ENCODE peak calls at places on chromosome 19, in four cellular contexts. One of them, this sample, is unnamed. For H3K27me3, the result is how much of the 10 kb centered on the place peaks cover.

GRCh38 chr19:57096640-57097361 is 23.0 kb upstream of the USP29 start:
- DNase-seq in psoas muscle: no peak
- DNase-seq in dorsolateral prefrontal cortex: no peak
- DNase-seq in adrenal gland: no peak
- DNase-seq in this sample: no peak

GRCh38 chr19:48461982-48462655 is 6.7 kb downstream of the KCNJ14 start:
- DNase-seq in psoas muscle: no peak
- DNase-seq in dorsolateral prefrontal cortex: no peak
- DNase-seq in adrenal gland: no peak
- DNase-seq in this sample: no peak

GRCh38 chr19:18941628-18942354 is 774 bp upstream of the HOMER3 start:
- DNase-seq in dorsolateral prefrontal cortex: no peak
- DNase-seq in adrenal gland: no peak
- DNase-seq in psoas muscle: no peak
- DNase-seq in this sample: no peak

GRCh38 chr19:16588089-16588823 is 16.0 kb upstream of the SLC35E1 start:
- DNase-seq in adrenal gland: no peak
- DNase-seq in dorsolateral prefrontal cortex: peak
- DNase-seq in psoas muscle: no peak
- DNase-seq in this sample: peak

GRCh38 chr19:5891938-5892771 is 11.4 kb downstream of the NDUFA11 start:
- DNase-seq in adrenal gland: peak
- DNase-seq in dorsolateral prefrontal cortex: no peak
- DNase-seq in psoas muscle: no peak
- DNase-seq in this sample: no peak

GRCh38 chr19:51093510-51094345 is 11.0 kb upstream of the KLK14 start:
- DNase-seq in adrenal gland: no peak
- DNase-seq in psoas muscle: no peak
- DNase-seq in dorsolateral prefrontal cortex: no peak
- DNase-seq in this sample: no peak

GRCh38 chr19:49132974-49133609 is 13.7 kb downstream of the PPFIA3 start:
- DNase-seq in psoas muscle: peak
- DNase-seq in adrenal gland: peak
- DNase-seq in dorsolateral prefrontal cortex: no peak
- DNase-seq in this sample: peak

GRCh38 chr19:50311723-50312635 is 17.2 kb downstream of the KCNC3 start:
- DNase-seq in dorsolateral prefrontal cortex: no peak
- DNase-seq in psoas muscle: no peak
- DNase-seq in adrenal gland: no peak
- DNase-seq in this sample: no peak

GRCh38 chr19:50387176-50387867 is 3.2 kb downstream of the POLD1 start:
- DNase-seq in psoas muscle: no peak
- DNase-seq in dorsolateral prefrontal cortex: peak
- DNase-seq in adrenal gland: no peak
- DNase-seq in this sample: no peak

GRCh38 chr19:10927691-10928562 is 512 bp downstream of the YIPF2 start:
- DNase-seq in psoas muscle: no peak
- DNase-seq in adrenal gland: no peak
- DNase-seq in dorsolateral prefrontal cortex: no peak
- DNase-seq in this sample: no peak

GRCh38 chr19:32879741-32880140 is 10.2 kb upstream of the SLC7A9 start:
- DNase-seq in dorsolateral prefrontal cortex: no peak
- DNase-seq in adrenal gland: no peak
- DNase-seq in psoas muscle: no peak
- DNase-seq in this sample: no peak

GRCh38 chr19:33376423-33376822 is 2.9 kb downstream of the CEBPG start:
- DNase-seq in adrenal gland: no peak
- DNase-seq in dorsolateral prefrontal cortex: no peak
- DNase-seq in psoas muscle: peak
- DNase-seq in this sample: no peak

GRCh38 chr19:2275588-2276428 is 6.2 kb downstream of the PEAK3 start:
- DNase-seq in dorsolateral prefrontal cortex: no peak
- DNase-seq in adrenal gland: no peak
- DNase-seq in psoas muscle: peak
- DNase-seq in this sample: no peak
- H3K4me3 ChIP-seq in dorsolateral prefrontal cortex: no peak
- H3K4me3 ChIP-seq in adrenal gland: no peak
- H3K4me3 ChIP-seq in psoas muscle: peak
- H3K4me3 ChIP-seq in this sample: no peak

GRCh38 chr19:7512400-7512851 is 3.5 kb upstream of the ZNF358 start:
- DNase-seq in adrenal gland: no peak
- DNase-seq in dorsolateral prefrontal cortex: no peak
- DNase-seq in psoas muscle: no peak
- DNase-seq in this sample: no peak

GRCh38 chr19:7515091-7515470 is 822 bp upstream of the ZNF358 start:
- DNase-seq in dorsolateral prefrontal cortex: peak
- DNase-seq in adrenal gland: no peak
- DNase-seq in psoas muscle: no peak
- DNase-seq in this sample: no peak

GRCh38 chr19:7516281-7516862 is 469 bp downstream of the ZNF358 start:
- DNase-seq in dorsolateral prefrontal cortex: peak
- DNase-seq in adrenal gland: no peak
- DNase-seq in psoas muscle: no peak
- DNase-seq in this sample: no peak

GRCh38 chr19:7515471-7516226 is at the start of gene ZNF358:
- DNase-seq in psoas muscle: peak
- DNase-seq in adrenal gland: peak
- DNase-seq in dorsolateral prefrontal cortex: peak
- DNase-seq in this sample: no peak

DNA sequence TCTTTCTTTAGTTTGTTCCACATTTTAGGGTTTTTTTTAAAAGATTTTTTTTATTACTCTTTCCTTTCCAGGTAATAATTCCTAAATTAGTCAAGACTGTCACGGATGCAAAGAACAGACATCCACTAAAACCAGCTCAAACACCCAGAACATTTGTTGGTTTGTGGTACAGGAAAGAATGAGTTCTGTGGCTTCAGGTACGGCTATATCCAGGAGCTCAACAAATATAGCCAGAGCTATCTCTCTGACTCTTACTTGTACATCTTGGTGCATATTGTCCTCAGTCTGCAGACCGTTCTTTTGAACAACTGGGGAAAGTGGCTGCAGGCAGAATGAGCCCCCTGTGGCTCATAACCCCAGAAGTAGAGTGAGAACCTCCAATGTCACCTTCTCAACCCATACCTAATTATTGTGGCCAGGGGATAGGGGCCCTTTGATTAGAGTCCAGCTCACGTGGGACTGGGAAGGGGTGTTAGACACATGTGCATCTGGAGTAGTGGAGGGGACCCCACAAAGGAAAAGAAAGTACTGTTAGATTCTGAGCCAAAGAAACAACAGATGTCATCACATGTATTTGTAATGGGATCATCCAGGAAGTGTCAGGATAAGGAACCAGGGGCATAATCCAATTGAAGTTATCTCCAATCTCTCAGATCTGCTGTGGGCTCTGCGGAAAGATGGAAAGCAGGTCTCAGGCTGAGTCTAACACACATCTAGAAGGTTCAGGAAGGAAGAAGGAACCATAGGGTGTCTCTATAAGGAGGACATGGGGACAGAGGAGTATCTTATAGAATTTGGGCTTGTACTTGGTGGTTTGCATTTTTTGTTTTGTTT is 1.9 kb upstream of the ZNF358 start:
- DNase-seq in psoas muscle: no peak
- DNase-seq in adrenal gland: no peak
- DNase-seq in dorsolateral prefrontal cortex: no peak
- DNase-seq in this sample: no peak
- H3K27me3 ChIP-seq in psoas muscle: under half
- H3K27me3 ChIP-seq in adrenal gland: under half
- H3K27me3 ChIP-seq in dorsolateral prefrontal cortex: under half
- H3K27me3 ChIP-seq in this sample: under half

DNA sequence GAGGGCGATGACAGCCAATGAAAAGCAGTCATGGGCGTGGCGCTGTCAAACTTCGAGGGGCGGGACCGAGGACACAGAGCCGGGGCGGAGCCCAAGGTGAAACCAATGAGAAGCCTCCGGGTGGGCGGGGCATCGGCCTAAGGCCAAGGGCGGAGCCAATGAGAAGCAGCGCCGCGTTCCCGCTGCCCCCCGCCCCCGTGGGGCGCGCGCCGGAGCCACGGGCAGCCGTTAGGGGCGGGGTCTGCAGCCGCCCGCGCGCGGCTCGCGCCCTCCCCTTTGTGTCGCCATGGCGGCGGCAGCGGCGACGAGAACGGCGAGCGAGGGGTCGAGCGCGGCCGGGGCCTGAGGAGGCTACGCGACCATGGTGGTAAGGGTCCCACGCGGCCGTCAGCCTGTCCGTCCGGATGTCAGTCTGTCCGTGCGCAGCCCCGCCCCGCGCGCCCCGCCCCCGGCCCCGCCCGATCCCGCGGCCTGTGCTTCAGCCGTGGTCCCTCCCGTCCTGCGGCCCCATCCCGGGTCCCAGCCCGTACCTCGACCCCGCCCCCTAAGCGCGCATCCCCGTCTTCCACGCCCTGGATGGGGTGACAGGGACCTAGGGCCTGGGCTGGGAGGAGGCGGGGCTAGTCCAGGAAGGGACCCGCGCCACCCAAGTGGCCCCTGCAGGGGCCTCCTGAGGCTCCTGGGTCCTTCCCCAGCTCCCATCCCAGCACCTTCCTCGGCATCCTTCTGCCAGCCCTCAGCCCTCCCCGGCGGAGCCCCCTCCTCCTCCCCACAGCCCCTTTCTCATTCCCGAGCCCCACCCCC is at the start of gene ARHGAP33:
- DNase-seq in dorsolateral prefrontal cortex: peak
- DNase-seq in adrenal gland: peak
- DNase-seq in psoas muscle: peak
- DNase-seq in this sample: peak
- H3K4me3 ChIP-seq in dorsolateral prefrontal cortex: peak
- H3K4me3 ChIP-seq in adrenal gland: peak
- H3K4me3 ChIP-seq in psoas muscle: peak
- H3K4me3 ChIP-seq in this sample: peak

DNA sequence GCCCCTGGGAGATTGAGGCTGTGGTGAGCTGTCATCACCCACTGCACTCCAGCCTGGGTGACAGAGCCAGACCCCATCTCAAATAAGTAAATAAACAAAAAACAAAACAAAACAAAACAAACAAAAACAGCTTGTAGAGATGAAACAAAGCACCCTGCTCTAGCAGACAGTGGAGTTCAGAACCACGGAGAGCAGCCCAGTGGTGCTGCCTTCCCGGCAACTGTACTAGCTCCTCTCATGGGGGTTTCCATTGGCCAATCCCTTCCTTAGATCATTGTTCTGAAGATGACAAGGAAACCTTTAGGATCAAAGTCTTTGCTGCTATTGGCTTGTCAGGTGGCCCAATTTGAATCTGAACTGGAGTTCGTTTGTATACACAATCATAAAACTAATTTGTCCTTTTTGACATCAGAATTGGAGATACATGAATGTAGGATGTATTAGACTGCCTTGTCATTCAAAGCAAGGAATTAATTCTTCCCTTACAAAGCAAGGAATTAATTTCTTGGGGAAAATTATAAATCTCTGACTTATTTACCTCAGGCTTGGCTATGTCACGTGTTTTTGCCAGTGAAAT is 19.7 kb upstream of the SYCN start:
- DNase-seq in psoas muscle: no peak
- DNase-seq in adrenal gland: no peak
- DNase-seq in dorsolateral prefrontal cortex: no peak
- DNase-seq in this sample: no peak
- H3K27me3 ChIP-seq in psoas muscle: under half
- H3K27me3 ChIP-seq in adrenal gland: under half
- H3K27me3 ChIP-seq in dorsolateral prefrontal cortex: under half
- H3K27me3 ChIP-seq in this sample: under half

This sample was measured in naive thymus-derived CD4-positive, alpha-beta T cell.